ENCODE peak calls at places on chromosomes 11 and 22, in five cellular contexts. N is GM12891, W is erythroblast, P is IMR-90, L is transverse colon. G is an unnamed sample.

GRCh38 chr11:111452146-111452545 is 60.0 kb downstream of the BTG4 start:
- DNase-seq in N (no peak), W (no peak), P (peak), L (no peak), G (no peak)

GRCh38 chr11:11621881-11622706 is at the start of gene GALNT18:
- DNase-seq in N (peak), W (peak), P (peak), L (peak), G (peak)

GRCh38 chr22:47215851-47216250 is 453.4 kb downstream of the TBC1D22A start:
- DNase-seq in N (no peak), W (no peak), P (no peak), L (no peak), G (no peak)

GRCh38 chr11:35214181-35214770 is 75.3 kb downstream of the CD44 start:
- DNase-seq in N (no peak), W (no peak), P (no peak), L (no peak), G (peak)

GRCh38 chr11:35856259-35856658 is 87.6 kb upstream of the LDLRAD3 start:
- DNase-seq in N (no peak), W (no peak), P (no peak), L (no peak), G (no peak)

GRCh38 chr11:130485983-130486970 is 37.8 kb downstream of the ADAMTS15 start:
- DNase-seq in N (no peak), W (no peak), P (no peak), L (no peak), G (no peak)

GRCh38 chr22:47165338-47165931 is 403.0 kb downstream of the TBC1D22A start:
- DNase-seq in N (no peak), W (no peak), P (no peak), L (peak), G (no peak)

GRCh38 chr11:76666408-76666807 is 4.1 kb downstream of the LRRC32 start:
- DNase-seq in N (no peak), W (no peak), P (peak), L (peak), G (peak)

GRCh38 chr11:65719887-65720236 is 736 bp downstream of the RNASEH2C start:
- DNase-seq in N (peak), W (peak), P (peak), L (no peak), G (peak)

GRCh38 chr11:18383388-18384156 is 10.8 kb upstream of the LDHA start:
- DNase-seq in N (peak), W (peak), P (peak), L (peak), G (peak)
- TF ChIP-seq POLR2A in N (no peak), W (no peak), P (no peak), L (no peak), G (no peak)

GRCh38 chr11:14520086-14520901 is at the start of gene PSMA1:
- DNase-seq in N (peak), W (peak), P (peak), L (peak), G (peak)
- TF ChIP-seq POLR2A in N (peak), W (peak), P (peak), L (peak), G (peak)

GRCh38 chr11:37264060-37264459 is 666.0 kb upstream of the RAG2 start:
- DNase-seq in N (no peak), W (no peak), P (no peak), L (no peak), G (no peak)

GRCh38 chr11:37264783-37265182 is 666.7 kb upstream of the RAG2 start:
- DNase-seq in N (no peak), W (no peak), P (no peak), L (no peak), G (no peak)

DNA sequence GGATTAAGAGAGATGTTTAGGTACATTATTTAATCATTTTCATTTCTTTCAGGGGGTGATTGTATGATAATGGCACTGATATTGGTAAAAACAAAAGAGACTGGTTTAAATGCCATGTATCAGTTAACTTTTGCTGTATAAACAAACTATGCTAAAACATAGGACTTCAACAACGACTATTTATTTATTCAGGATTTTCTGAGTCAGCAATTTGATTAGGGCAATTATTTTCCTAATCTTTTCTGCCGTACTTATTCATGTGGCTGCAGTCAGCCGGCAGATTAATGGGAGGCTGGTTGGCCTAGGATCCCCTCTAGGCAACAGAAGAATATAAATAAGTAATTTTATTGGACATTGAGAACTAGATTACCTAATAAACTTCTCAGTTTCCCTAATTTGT is 661.7 kb upstream of the RAG2 start:
- DNase-seq in N (no peak), W (no peak), P (no peak), L (no peak), G (no peak)
- TF ChIP-seq POLR2A in N (no peak), W (no peak), P (no peak), L (no peak), G (no peak)

DNA sequence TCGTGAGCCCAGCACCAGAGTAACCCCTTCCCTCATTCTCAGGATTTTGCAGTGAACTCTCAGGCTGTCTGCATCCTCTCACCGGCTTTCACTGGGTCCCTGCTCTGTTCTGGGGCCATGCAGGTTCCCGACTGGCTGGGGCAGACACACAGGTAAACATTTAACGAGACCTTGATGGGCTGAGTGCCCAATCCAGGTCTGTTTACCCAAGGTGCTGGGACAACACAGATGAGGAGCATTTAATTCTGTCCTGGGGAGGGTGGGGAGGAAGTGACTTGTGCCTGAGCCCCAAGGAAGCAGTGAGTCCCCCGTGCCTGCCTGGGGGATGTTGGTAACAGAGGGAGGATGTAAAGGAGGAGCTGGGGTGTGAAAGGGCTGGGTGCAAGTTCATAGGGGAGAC is 4.4 kb downstream of the BIK start:
- DNase-seq in N (no peak), W (no peak), P (no peak), L (peak), G (no peak)
- TF ChIP-seq POLR2A in N (no peak), W (no peak), P (no peak), L (no peak), G (no peak)

DNA sequence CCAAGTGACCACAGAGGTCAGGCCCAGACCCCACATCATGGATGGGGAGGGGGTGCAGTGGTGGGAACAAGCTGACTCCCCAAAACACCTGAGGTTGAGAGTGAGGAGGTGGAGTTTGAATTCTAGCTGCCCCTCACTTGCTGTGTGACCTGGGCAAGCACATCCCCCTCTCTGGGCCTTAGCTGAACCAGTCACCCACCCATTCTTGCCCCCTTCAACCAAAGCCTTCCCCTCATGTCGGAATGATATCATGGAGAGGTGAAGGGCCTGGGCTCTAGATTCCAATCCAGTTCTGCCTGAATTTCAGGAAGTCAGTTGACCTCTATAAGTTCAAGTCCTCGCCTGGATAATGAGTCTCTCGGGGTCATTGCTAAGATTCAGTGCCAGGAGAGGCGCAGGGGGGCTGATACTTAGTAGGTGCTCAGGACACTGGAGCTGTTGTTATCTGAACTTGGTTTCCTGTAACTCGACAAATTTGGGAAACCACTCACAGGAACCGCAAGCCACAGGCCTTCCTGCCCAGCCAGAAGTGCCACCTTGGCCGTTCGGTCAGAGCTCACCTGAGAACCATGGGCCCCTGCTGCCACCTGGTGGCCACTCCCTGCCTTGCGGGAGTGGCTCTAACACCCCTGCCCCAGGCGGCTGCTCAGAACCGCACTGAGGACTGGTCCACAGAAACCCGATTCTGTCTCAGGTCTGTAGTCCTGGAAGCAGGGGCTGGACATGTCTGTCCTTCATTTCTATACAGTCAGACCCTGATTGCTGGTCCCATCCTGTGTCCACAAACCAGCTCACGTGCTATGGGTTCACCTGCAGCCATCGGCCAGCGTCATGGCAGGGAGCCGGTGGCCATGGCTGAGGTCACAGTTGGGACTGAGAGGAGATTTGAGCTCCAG is 6.9 kb downstream of the CDC42EP1 start:
- DNase-seq in N (peak), W (peak), P (peak), L (peak), G (peak)
- TF ChIP-seq POLR2A in N (no peak), W (no peak), P (peak), L (no peak), G (peak)

DNA sequence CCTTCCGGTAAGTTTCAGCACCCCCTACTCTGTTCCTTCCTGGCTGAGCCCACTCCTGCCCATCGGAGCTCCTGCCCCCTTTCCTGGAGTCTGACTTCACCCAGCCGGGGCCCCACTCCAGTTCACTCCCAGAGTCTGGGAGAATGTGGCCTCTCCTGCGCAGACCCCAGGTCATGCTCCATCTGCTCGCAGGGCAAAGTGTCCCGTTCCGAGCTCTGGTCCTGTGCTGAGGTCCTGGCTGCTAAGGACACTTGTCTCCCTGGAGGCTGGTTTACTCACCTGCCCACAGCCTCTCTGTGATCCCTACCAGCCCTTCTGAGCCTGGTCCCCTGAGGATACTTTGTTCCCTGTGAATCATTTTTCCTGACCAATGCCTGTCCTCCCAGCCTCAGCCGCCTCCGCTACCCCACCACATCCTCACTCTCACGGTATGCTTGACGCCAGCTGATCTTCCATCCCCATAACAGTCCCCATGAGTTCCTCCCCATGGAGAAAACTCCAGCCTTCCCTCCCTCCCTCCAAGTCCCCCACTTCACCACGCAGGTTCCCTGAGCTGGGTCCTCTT is 526 bp downstream of the IFITM10 start:
- DNase-seq in N (no peak), W (no peak), P (peak), L (peak), G (no peak)
- TF ChIP-seq POLR2A in N (no peak), W (no peak), P (peak), L (peak), G (no peak)

GRCh38 chr11:118910309-118911112 is 15.2 kb downstream of the BCL9L start:
- DNase-seq in N (no peak), W (peak), P (peak), L (peak), G (peak)
- TF ChIP-seq POLR2A in N (no peak), W (no peak), P (peak), L (no peak), G (no peak)